ENCODE peak calls at places on chromosome 4, in six cellular contexts. I is activated CD4-positive, alpha-beta T cell treated with anti-CD3 and anti-CD28 coated beads, Interleukin-2, amount 10 ng/mL, durations not matched to agents 7 days and 5 days; V is C1 segment of cervical spinal cord; C is NCI-H748 treated with DMSO at 0.1 percent for 48 hours; F is fibroblast of lung; S is iris pigment epithelial cell. T is an unnamed sample.

GRCh38 chr4:159131564-159131963 is 28.7 kb downstream of the RAPGEF2 start:
- DNase-seq in I (no peak), V (no peak), C (no peak), F (no peak), S (no peak), T (no peak)

GRCh38 chr4:68878048-68878447 is 62.3 kb downstream of the UGT2B10 start:
- DNase-seq in I (no peak), V (no peak), C (no peak), F (no peak), S (no peak), T (no peak)

GRCh38 chr4:53055274-53055673 is 193.2 kb downstream of the RASL11B start:
- DNase-seq in I (no peak), V (no peak), C (no peak), F (peak), S (peak), T (no peak)

GRCh38 chr4:152672403-152673092 is 7.2 kb downstream of the TMEM154 start:
- DNase-seq in I (no peak), V (no peak), C (no peak), F (no peak), S (no peak), T (no peak)

GRCh38 chr4:128658214-128658621 is 151.3 kb upstream of the JADE1 start:
- DNase-seq in I (no peak), V (no peak), C (no peak), F (no peak), S (no peak), T (no peak)

GRCh38 chr4:38523054-38523453 is 140.9 kb upstream of the KLF3 start:
- DNase-seq in I (no peak), V (no peak), C (no peak), F (no peak), S (no peak), T (no peak)

GRCh38 chr4:38154681-38155588 is 194.7 kb downstream of the PTTG2 start:
- DNase-seq in I (peak), V (no peak), C (peak), F (no peak), S (no peak), T (peak)

GRCh38 chr4:182089326-182089725 is 153.9 kb upstream of the TENM3 start:
- DNase-seq in I (no peak), V (no peak), C (no peak), F (no peak), S (no peak), T (no peak)

GRCh38 chr4:187929024-187929423 is 66.5 kb upstream of the ZFP42 start:
- DNase-seq in I (no peak), V (no peak), C (no peak), F (no peak), S (no peak), T (no peak)